ENCODE peak calls at places on chromosomes 1 and 21, in five cellular contexts. O, Y, U, G and A are unnamed samples.

GRCh38 chr1:228014235-228014930 is 7.6 kb downstream of the WNT3A start:
- DNase-seq in G (no peak), O (peak; percentile 38), Y (no peak), U (no peak), A (no peak)

GRCh38 chr1:232877361-232877991 is 72.3 kb downstream of the MAP10 start:
- DNase-seq in G (no peak), U (no peak), O (no peak), Y (no peak), A (no peak)

GRCh38 chr1:154483941-154484803 is 17.8 kb upstream of the TDRD10 start:
- DNase-seq in O (peak; percentile 86), Y (peak; percentile 89), G (peak; percentile 90), U (no peak), A (no peak)

GRCh38 chr1:225777583-225778411 is at the start of gene SRP9:
- DNase-seq in G (peak; percentile 99), U (peak; percentile 94), O (peak; percentile 98), Y (peak; percentile 99), A (peak; percentile 84)

GRCh38 chr21:29300547-29301138 is 1.9 kb downstream of the BACH1 start:
- DNase-seq in O (peak; percentile 56), G (no peak), Y (no peak), U (no peak), A (no peak)

GRCh38 chr1:56938636-56939035 is 27.2 kb downstream of the C8B start:
- DNase-seq in O (no peak), G (no peak), Y (no peak), U (no peak), A (no peak)

GRCh38 chr1:192766876-192767275 is 42.0 kb upstream of the RGS2 start:
- DNase-seq in U (no peak), G (no peak), O (no peak), Y (no peak), A (no peak)

GRCh38 chr1:183567584-183567983 is 22.7 kb downstream of the NCF2 start:
- DNase-seq in G (no peak), Y (peak; percentile 57), U (no peak), O (peak; percentile 47), A (peak; percentile 23)

GRCh38 chr1:59638172-59638800 is 176.5 kb upstream of the HOOK1 start:
- DNase-seq in U (no peak), G (peak; percentile 33), O (peak; percentile 80), Y (no peak), A (no peak)

GRCh38 chr1:93631626-93632365 is 49.8 kb downstream of the BCAR3 start:
- DNase-seq in O (no peak), G (no peak), Y (no peak), U (no peak), A (no peak)

GRCh38 chr1:21262282-21263051 is 27.8 kb downstream of the ECE1 start:
- DNase-seq in O (peak; percentile 95), G (peak; percentile 74), U (no peak), Y (peak; percentile 96), A (no peak)
- TF ChIP-seq POLR2A in O (peak; percentile 47), G (no peak), U (no peak), Y (peak; percentile 56), A (no peak)

GRCh38 chr1:212608956-212609700 is 567 bp downstream of the ATF3 start:
- DNase-seq in O (no peak), U (no peak), G (peak; percentile 66), Y (peak; percentile 46), A (peak; percentile 53)

GRCh38 chr1:212611000-212611636 is 2.6 kb downstream of the ATF3 start:
- DNase-seq in Y (no peak), O (no peak), G (no peak), U (no peak), A (no peak)

GRCh38 chr1:212608209-212608955 is at the start of gene ATF3:
- DNase-seq in Y (peak; percentile 100), U (peak; percentile 86), G (peak; percentile 98), O (peak; percentile 99), A (peak; percentile 84)

GRCh38 chr1:212610575-212610967 is 2.0 kb downstream of the ATF3 start:
- DNase-seq in O (no peak), G (no peak), U (no peak), Y (no peak), A (no peak)

GRCh38 chr1:212609701-212610574 is 1.4 kb downstream of the ATF3 start:
- DNase-seq in Y (no peak), O (no peak), U (no peak), G (no peak), A (no peak)
- TF ChIP-seq POLR2A in Y (no peak), O (peak; percentile 22), U (no peak), G (no peak), A (no peak)

DNA sequence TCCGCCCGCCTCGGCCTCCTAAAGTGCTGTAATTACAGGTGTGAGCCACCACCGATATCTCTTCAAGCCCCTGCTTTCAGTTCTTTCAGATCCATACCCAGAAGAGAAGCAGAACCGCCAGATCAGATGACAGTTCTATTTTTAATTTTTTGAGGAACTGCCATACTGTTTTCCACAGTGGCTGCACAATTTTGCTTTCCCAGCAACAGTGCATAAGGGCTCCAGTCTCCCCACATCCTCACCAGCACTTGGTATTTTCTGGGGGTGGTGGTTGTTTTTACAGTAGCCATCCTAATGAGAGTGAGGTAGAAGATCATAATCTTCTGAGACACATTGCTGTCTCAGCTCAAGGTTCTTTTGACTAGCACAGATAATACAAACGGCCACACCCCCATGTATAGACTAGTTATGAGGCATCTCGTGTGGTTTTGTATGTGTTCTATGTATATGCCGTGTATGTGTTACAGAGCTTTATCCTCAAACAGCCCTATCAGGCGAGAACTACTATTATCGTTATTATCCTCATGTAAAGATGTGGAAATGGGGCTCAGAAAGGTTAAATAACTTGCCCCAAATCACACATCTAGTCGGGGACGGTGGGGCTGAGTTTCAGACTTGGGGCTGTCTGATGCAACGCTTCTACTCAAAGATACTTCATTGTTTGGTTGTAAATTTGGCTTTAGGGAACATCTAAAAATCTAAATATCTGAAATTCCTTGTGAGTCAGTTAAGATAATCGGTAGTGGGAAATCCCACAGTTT is 12.0 kb downstream of the FHAD1 start:
- DNase-seq in U (no peak), O (no peak), G (no peak), Y (no peak), A (no peak)
- TF ChIP-seq POLR2A in U (no peak), O (no peak), G (no peak), Y (no peak), A (no peak)

GRCh38 chr21:44810829-44811228 is 7.0 kb downstream of the SUMO3 start:
- DNase-seq in U (no peak), Y (no peak), G (no peak), O (no peak), A (no peak)
- TF ChIP-seq POLR2A in U (no peak), Y (no peak), G (no peak), O (no peak), A (peak; percentile 34)